ENCODE peak calls at places on chromosomes 1 and 21, in four cellular contexts. One of them, this sample, is unnamed.

GRCh38 chr21:26124896-26125295 is 45.7 kb downstream of the APP start:
- DNase-seq in OCI-LY7: no peak
- DNase-seq in activated CD8-positive, alpha-beta memory T cell treated with anti-CD3 and anti-CD28 coated beads for 24 hours: no peak
- DNase-seq in activated T-cell treated with anti-CD3 and anti-CD28 coated beads for 24 hours: no peak
- DNase-seq in this sample: no peak

GRCh38 chr1:203656796-203657620 is 30.4 kb downstream of the ATP2B4 start:
- DNase-seq in OCI-LY7: no peak
- DNase-seq in activated CD8-positive, alpha-beta memory T cell treated with anti-CD3 and anti-CD28 coated beads for 24 hours: no peak
- DNase-seq in activated T-cell treated with anti-CD3 and anti-CD28 coated beads for 24 hours: no peak
- DNase-seq in this sample: no peak

GRCh38 chr1:178645157-178645825 is 79.8 kb upstream of the RALGPS2 start:
- DNase-seq in OCI-LY7: no peak
- DNase-seq in activated CD8-positive, alpha-beta memory T cell treated with anti-CD3 and anti-CD28 coated beads for 24 hours: no peak
- DNase-seq in activated T-cell treated with anti-CD3 and anti-CD28 coated beads for 24 hours: no peak
- DNase-seq in this sample: no peak

GRCh38 chr1:153945795-153946621 is 510 bp downstream of the DENND4B start:
- DNase-seq in OCI-LY7: peak
- DNase-seq in activated CD8-positive, alpha-beta memory T cell treated with anti-CD3 and anti-CD28 coated beads for 24 hours: peak
- DNase-seq in activated T-cell treated with anti-CD3 and anti-CD28 coated beads for 24 hours: peak
- DNase-seq in this sample: peak

GRCh38 chr1:9591669-9592509 is 3.2 kb downstream of the TMEM201 start:
- DNase-seq in OCI-LY7: no peak
- DNase-seq in activated CD8-positive, alpha-beta memory T cell treated with anti-CD3 and anti-CD28 coated beads for 24 hours: no peak
- DNase-seq in activated T-cell treated with anti-CD3 and anti-CD28 coated beads for 24 hours: no peak
- DNase-seq in this sample: no peak

GRCh38 chr1:22745675-22746585 is 35.3 kb downstream of the EPHB2 start:
- DNase-seq in OCI-LY7: no peak
- DNase-seq in activated CD8-positive, alpha-beta memory T cell treated with anti-CD3 and anti-CD28 coated beads for 24 hours: no peak
- DNase-seq in activated T-cell treated with anti-CD3 and anti-CD28 coated beads for 24 hours: no peak
- DNase-seq in this sample: peak

GRCh38 chr1:175419684-175420490 is 227.3 kb upstream of the KIAA0040 start:
- DNase-seq in OCI-LY7: no peak
- DNase-seq in activated CD8-positive, alpha-beta memory T cell treated with anti-CD3 and anti-CD28 coated beads for 24 hours: no peak
- DNase-seq in activated T-cell treated with anti-CD3 and anti-CD28 coated beads for 24 hours: no peak
- DNase-seq in this sample: no peak

GRCh38 chr1:200021537-200022238 is 5.8 kb upstream of the NR5A2 start:
- DNase-seq in OCI-LY7: no peak
- DNase-seq in activated CD8-positive, alpha-beta memory T cell treated with anti-CD3 and anti-CD28 coated beads for 24 hours: no peak
- DNase-seq in activated T-cell treated with anti-CD3 and anti-CD28 coated beads for 24 hours: no peak
- DNase-seq in this sample: no peak

GRCh38 chr1:205199090-205199930 is 12.2 kb downstream of the DSTYK start:
- DNase-seq in OCI-LY7: no peak
- DNase-seq in activated CD8-positive, alpha-beta memory T cell treated with anti-CD3 and anti-CD28 coated beads for 24 hours: peak
- DNase-seq in activated T-cell treated with anti-CD3 and anti-CD28 coated beads for 24 hours: peak
- DNase-seq in this sample: no peak

GRCh38 chr1:192872010-192872409 is 63.2 kb downstream of the RGS2 start:
- DNase-seq in OCI-LY7: no peak
- DNase-seq in activated CD8-positive, alpha-beta memory T cell treated with anti-CD3 and anti-CD28 coated beads for 24 hours: no peak
- DNase-seq in activated T-cell treated with anti-CD3 and anti-CD28 coated beads for 24 hours: no peak
- DNase-seq in this sample: no peak

GRCh38 chr1:163758977-163759670 is 437.4 kb downstream of the NUF2 start:
- DNase-seq in OCI-LY7: no peak
- DNase-seq in activated CD8-positive, alpha-beta memory T cell treated with anti-CD3 and anti-CD28 coated beads for 24 hours: no peak
- DNase-seq in activated T-cell treated with anti-CD3 and anti-CD28 coated beads for 24 hours: no peak
- DNase-seq in this sample: no peak

GRCh38 chr1:40820251-40820797 is 36.7 kb downstream of the KCNQ4 start:
- DNase-seq in OCI-LY7: no peak
- DNase-seq in activated CD8-positive, alpha-beta memory T cell treated with anti-CD3 and anti-CD28 coated beads for 24 hours: no peak
- DNase-seq in activated T-cell treated with anti-CD3 and anti-CD28 coated beads for 24 hours: no peak
- DNase-seq in this sample: no peak

GRCh38 chr1:230012742-230013141 is 54.3 kb upstream of the GALNT2 start:
- DNase-seq in OCI-LY7: no peak
- DNase-seq in activated CD8-positive, alpha-beta memory T cell treated with anti-CD3 and anti-CD28 coated beads for 24 hours: no peak
- DNase-seq in activated T-cell treated with anti-CD3 and anti-CD28 coated beads for 24 hours: no peak
- DNase-seq in this sample: no peak

GRCh38 chr1:210758261-210758660 is 375.7 kb downstream of the KCNH1 start:
- DNase-seq in OCI-LY7: no peak
- DNase-seq in activated CD8-positive, alpha-beta memory T cell treated with anti-CD3 and anti-CD28 coated beads for 24 hours: no peak
- DNase-seq in activated T-cell treated with anti-CD3 and anti-CD28 coated beads for 24 hours: no peak
- DNase-seq in this sample: no peak

GRCh38 chr1:40039757-40040510 is 595 bp upstream of the CAP1 start:
- DNase-seq in OCI-LY7: peak
- DNase-seq in activated CD8-positive, alpha-beta memory T cell treated with anti-CD3 and anti-CD28 coated beads for 24 hours: peak
- DNase-seq in activated T-cell treated with anti-CD3 and anti-CD28 coated beads for 24 hours: peak
- DNase-seq in this sample: peak

GRCh38 chr21:34031835-34032370 is 41.5 kb upstream of the MRPS6 start:
- DNase-seq in OCI-LY7: peak
- DNase-seq in activated CD8-positive, alpha-beta memory T cell treated with anti-CD3 and anti-CD28 coated beads for 24 hours: no peak
- DNase-seq in activated T-cell treated with anti-CD3 and anti-CD28 coated beads for 24 hours: no peak
- DNase-seq in this sample: peak

This sample was measured in transverse colon.